ENCODE peak calls at places on chromosomes 12 and 14, in nine cellular contexts. One of them, this sample, is unnamed.

GRCh38 chr12:7907009-7907408 is 29.0 kb downstream of the SLC2A3 start:
- DNase-seq in choroid plexus epithelial cell: peak; percentile 86
- DNase-seq in fibroblast of the aortic adventitia: peak; percentile 46
- DNase-seq in MM.1S: no peak
- DNase-seq in CD14-positive monocyte: no peak
- DNase-seq in pancreas: peak; percentile 59
- DNase-seq in WTC11: peak; percentile 72
- DNase-seq in right lobe of liver: peak; percentile 63
- DNase-seq in AG10803: peak; percentile 41
- DNase-seq in this sample: no peak

GRCh38 chr12:53236443-53237111 is 4.6 kb upstream of the RARG start:
- DNase-seq in right lobe of liver: no peak
- DNase-seq in AG10803: no peak
- DNase-seq in WTC11: no peak
- DNase-seq in choroid plexus epithelial cell: no peak
- DNase-seq in MM.1S: no peak
- DNase-seq in fibroblast of the aortic adventitia: no peak
- DNase-seq in CD14-positive monocyte: no peak
- DNase-seq in pancreas: no peak
- DNase-seq in this sample: no peak

GRCh38 chr14:93234798-93235197 is 27.7 kb downstream of the UBR7 start:
- DNase-seq in AG10803: peak; percentile 76
- DNase-seq in MM.1S: no peak
- DNase-seq in fibroblast of the aortic adventitia: peak; percentile 74
- DNase-seq in WTC11: no peak
- DNase-seq in right lobe of liver: no peak
- DNase-seq in pancreas: no peak
- DNase-seq in choroid plexus epithelial cell: peak; percentile 44
- DNase-seq in CD14-positive monocyte: no peak
- DNase-seq in this sample: no peak

GRCh38 chr12:39846971-39847661 is 227.5 kb upstream of the ABCD2 start:
- DNase-seq in right lobe of liver: no peak
- DNase-seq in MM.1S: no peak
- DNase-seq in choroid plexus epithelial cell: peak; percentile 16
- DNase-seq in AG10803: peak; percentile 42
- DNase-seq in fibroblast of the aortic adventitia: peak; percentile 52
- DNase-seq in CD14-positive monocyte: no peak
- DNase-seq in pancreas: no peak
- DNase-seq in WTC11: no peak
- DNase-seq in this sample: no peak

GRCh38 chr14:69354383-69355154 is 43.5 kb downstream of the ERH start:
- DNase-seq in right lobe of liver: peak; percentile 34
- DNase-seq in WTC11: no peak
- DNase-seq in AG10803: no peak
- DNase-seq in fibroblast of the aortic adventitia: no peak
- DNase-seq in CD14-positive monocyte: no peak
- DNase-seq in pancreas: no peak
- DNase-seq in choroid plexus epithelial cell: no peak
- DNase-seq in MM.1S: peak; percentile 87
- DNase-seq in this sample: peak; percentile 60

GRCh38 chr14:95314609-95315008 is 5.1 kb downstream of the CLMN start:
- DNase-seq in pancreas: no peak
- DNase-seq in choroid plexus epithelial cell: no peak
- DNase-seq in WTC11: no peak
- DNase-seq in MM.1S: no peak
- DNase-seq in right lobe of liver: peak; percentile 72
- DNase-seq in CD14-positive monocyte: peak; percentile 78
- DNase-seq in AG10803: no peak
- DNase-seq in fibroblast of the aortic adventitia: peak; percentile 20
- DNase-seq in this sample: no peak

GRCh38 chr14:47442206-47442605 is 233.2 kb downstream of the MDGA2 start:
- DNase-seq in MM.1S: no peak
- DNase-seq in AG10803: no peak
- DNase-seq in pancreas: no peak
- DNase-seq in right lobe of liver: peak; percentile 35
- DNase-seq in fibroblast of the aortic adventitia: no peak
- DNase-seq in CD14-positive monocyte: no peak
- DNase-seq in WTC11: peak; percentile 23
- DNase-seq in choroid plexus epithelial cell: peak; percentile 80
- DNase-seq in this sample: no peak

GRCh38 chr12:121937654-121938053 is 19.3 kb downstream of the CFAP251 start:
- DNase-seq in right lobe of liver: no peak
- DNase-seq in choroid plexus epithelial cell: no peak
- DNase-seq in CD14-positive monocyte: no peak
- DNase-seq in WTC11: no peak
- DNase-seq in AG10803: no peak
- DNase-seq in fibroblast of the aortic adventitia: no peak
- DNase-seq in MM.1S: no peak
- DNase-seq in pancreas: no peak
- DNase-seq in this sample: no peak

GRCh38 chr12:127489055-127489454 is 777.9 kb upstream of the TMEM132C start:
- DNase-seq in fibroblast of the aortic adventitia: no peak
- DNase-seq in AG10803: no peak
- DNase-seq in WTC11: no peak
- DNase-seq in right lobe of liver: no peak
- DNase-seq in MM.1S: no peak
- DNase-seq in CD14-positive monocyte: no peak
- DNase-seq in choroid plexus epithelial cell: no peak
- DNase-seq in pancreas: no peak
- DNase-seq in this sample: no peak

GRCh38 chr12:27785882-27786570 is 6.0 kb upstream of the MANSC4 start:
- DNase-seq in choroid plexus epithelial cell: peak; percentile 77
- DNase-seq in AG10803: peak; percentile 45
- DNase-seq in WTC11: no peak
- DNase-seq in pancreas: no peak
- DNase-seq in fibroblast of the aortic adventitia: peak; percentile 40
- DNase-seq in CD14-positive monocyte: no peak
- DNase-seq in MM.1S: no peak
- DNase-seq in right lobe of liver: no peak
- DNase-seq in this sample: no peak

GRCh38 chr12:12542964-12543363 is 19.7 kb downstream of the DUSP16 start:
- DNase-seq in right lobe of liver: no peak
- DNase-seq in pancreas: no peak
- DNase-seq in fibroblast of the aortic adventitia: no peak
- DNase-seq in WTC11: no peak
- DNase-seq in CD14-positive monocyte: no peak
- DNase-seq in choroid plexus epithelial cell: peak; percentile 10
- DNase-seq in MM.1S: no peak
- DNase-seq in AG10803: no peak
- DNase-seq in this sample: no peak

GRCh38 chr12:123890536-123890902 is 82.1 kb downstream of the CCDC92 start:
- DNase-seq in MM.1S: no peak
- DNase-seq in pancreas: no peak
- DNase-seq in right lobe of liver: no peak
- DNase-seq in WTC11: no peak
- DNase-seq in AG10803: no peak
- DNase-seq in choroid plexus epithelial cell: no peak
- DNase-seq in CD14-positive monocyte: no peak
- DNase-seq in fibroblast of the aortic adventitia: no peak
- DNase-seq in this sample: no peak

GRCh38 chr12:123889848-123890535 is 82.6 kb downstream of the CCDC92 start:
- DNase-seq in fibroblast of the aortic adventitia: no peak
- DNase-seq in AG10803: no peak
- DNase-seq in pancreas: no peak
- DNase-seq in WTC11: no peak
- DNase-seq in MM.1S: no peak
- DNase-seq in right lobe of liver: no peak
- DNase-seq in choroid plexus epithelial cell: no peak
- DNase-seq in CD14-positive monocyte: no peak
- DNase-seq in this sample: no peak

GRCh38 chr12:123886258-123886657 is 86.4 kb downstream of the CCDC92 start:
- DNase-seq in AG10803: no peak
- DNase-seq in WTC11: no peak
- DNase-seq in choroid plexus epithelial cell: no peak
- DNase-seq in right lobe of liver: no peak
- DNase-seq in fibroblast of the aortic adventitia: no peak
- DNase-seq in pancreas: no peak
- DNase-seq in MM.1S: no peak
- DNase-seq in CD14-positive monocyte: no peak
- DNase-seq in this sample: no peak

GRCh38 chr12:123889000-123889399 is 83.6 kb downstream of the CCDC92 start:
- DNase-seq in MM.1S: no peak
- DNase-seq in right lobe of liver: no peak
- DNase-seq in WTC11: no peak
- DNase-seq in choroid plexus epithelial cell: no peak
- DNase-seq in CD14-positive monocyte: no peak
- DNase-seq in AG10803: no peak
- DNase-seq in pancreas: no peak
- DNase-seq in fibroblast of the aortic adventitia: no peak
- DNase-seq in this sample: no peak

GRCh38 chr12:123886931-123887582 is 85.6 kb downstream of the CCDC92 start:
- DNase-seq in fibroblast of the aortic adventitia: no peak
- DNase-seq in choroid plexus epithelial cell: no peak
- DNase-seq in MM.1S: no peak
- DNase-seq in WTC11: no peak
- DNase-seq in AG10803: no peak
- DNase-seq in CD14-positive monocyte: no peak
- DNase-seq in pancreas: no peak
- DNase-seq in right lobe of liver: no peak
- DNase-seq in this sample: no peak
- TF ChIP-seq CTCF in fibroblast of the aortic adventitia: no peak
- TF ChIP-seq CTCF in choroid plexus epithelial cell: no peak
- TF ChIP-seq CTCF in MM.1S: no peak
- TF ChIP-seq CTCF in WTC11: no peak
- TF ChIP-seq CTCF in AG10803: no peak
- TF ChIP-seq CTCF in CD14-positive monocyte: no peak
- TF ChIP-seq CTCF in pancreas: no peak
- TF ChIP-seq CTCF in right lobe of liver: no peak
- TF ChIP-seq CTCF in this sample: no peak

DNA sequence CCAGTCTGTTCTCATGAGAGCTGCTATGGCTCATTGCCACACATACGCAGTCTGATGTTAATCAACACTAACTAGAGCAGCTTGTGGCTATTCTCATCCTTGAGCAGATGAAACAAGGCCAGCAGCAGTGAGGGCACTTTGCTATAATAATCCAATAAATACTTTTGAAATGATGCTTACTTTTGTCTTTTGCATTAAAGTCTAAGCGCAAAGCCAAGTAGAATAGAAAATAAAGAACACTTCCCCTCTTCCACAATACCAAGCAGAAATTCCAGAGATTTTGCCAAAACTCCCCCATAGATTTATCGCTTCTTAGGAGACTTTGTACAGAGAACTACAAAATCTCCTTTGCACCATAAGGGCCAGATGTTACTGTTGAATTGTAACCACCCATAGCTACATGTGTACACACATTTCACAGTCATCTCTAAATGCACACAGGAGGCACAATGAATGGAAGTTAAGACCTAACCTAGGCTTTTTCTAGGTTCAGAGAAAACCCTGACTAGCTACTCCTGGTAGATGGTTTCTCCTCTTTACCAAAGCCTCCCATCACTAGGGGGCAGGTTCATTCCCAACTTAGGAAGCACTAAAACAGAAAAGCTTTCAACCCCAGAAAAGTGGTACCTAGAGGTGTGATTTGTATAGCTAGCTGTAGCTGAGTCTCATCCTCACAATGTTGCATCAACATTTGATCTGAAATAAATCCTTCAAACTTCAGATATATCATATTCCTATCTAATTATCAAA is 119.3 kb downstream of the HMGA2 start:
- DNase-seq in AG10803: peak; percentile 90
- DNase-seq in fibroblast of the aortic adventitia: peak; percentile 60
- DNase-seq in choroid plexus epithelial cell: no peak
- DNase-seq in pancreas: no peak
- DNase-seq in MM.1S: no peak
- DNase-seq in CD14-positive monocyte: no peak
- DNase-seq in right lobe of liver: no peak
- DNase-seq in WTC11: no peak
- DNase-seq in this sample: no peak
- TF ChIP-seq CTCF in AG10803: peak; percentile 43
- TF ChIP-seq CTCF in fibroblast of the aortic adventitia: peak; percentile 38
- TF ChIP-seq CTCF in choroid plexus epithelial cell: no peak
- TF ChIP-seq CTCF in pancreas: no peak
- TF ChIP-seq CTCF in MM.1S: no peak
- TF ChIP-seq CTCF in CD14-positive monocyte: no peak
- TF ChIP-seq CTCF in right lobe of liver: no peak
- TF ChIP-seq CTCF in WTC11: no peak
- TF ChIP-seq CTCF in this sample: no peak

GRCh38 chr14:104075530-104076151 is 9.9 kb upstream of the ASPG start:
- DNase-seq in pancreas: no peak
- DNase-seq in choroid plexus epithelial cell: peak; percentile 44
- DNase-seq in CD14-positive monocyte: no peak
- DNase-seq in MM.1S: no peak
- DNase-seq in WTC11: no peak
- DNase-seq in AG10803: no peak
- DNase-seq in fibroblast of the aortic adventitia: no peak
- DNase-seq in right lobe of liver: no peak
- DNase-seq in this sample: no peak
- TF ChIP-seq CTCF in pancreas: no peak
- TF ChIP-seq CTCF in choroid plexus epithelial cell: peak; percentile 72
- TF ChIP-seq CTCF in CD14-positive monocyte: peak; percentile 14
- TF ChIP-seq CTCF in MM.1S: no peak
- TF ChIP-seq CTCF in WTC11: no peak
- TF ChIP-seq CTCF in AG10803: peak; percentile 39
- TF ChIP-seq CTCF in fibroblast of the aortic adventitia: peak; percentile 27
- TF ChIP-seq CTCF in right lobe of liver: peak; percentile 37
- TF ChIP-seq CTCF in this sample: no peak

GRCh38 chr12:47023944-47024343 is 55.5 kb upstream of the PCED1B start:
- DNase-seq in CD14-positive monocyte: no peak
- DNase-seq in fibroblast of the aortic adventitia: no peak
- DNase-seq in AG10803: no peak
- DNase-seq in right lobe of liver: no peak
- DNase-seq in MM.1S: no peak
- DNase-seq in WTC11: no peak
- DNase-seq in choroid plexus epithelial cell: no peak
- DNase-seq in pancreas: no peak
- DNase-seq in this sample: no peak

GRCh38 chr12:47023311-47023710 is 56.1 kb upstream of the PCED1B start:
- DNase-seq in WTC11: no peak
- DNase-seq in fibroblast of the aortic adventitia: no peak
- DNase-seq in pancreas: no peak
- DNase-seq in CD14-positive monocyte: no peak
- DNase-seq in AG10803: no peak
- DNase-seq in choroid plexus epithelial cell: no peak
- DNase-seq in MM.1S: no peak
- DNase-seq in right lobe of liver: no peak
- DNase-seq in this sample: no peak

GRCh38 chr12:47020211-47020821 is 59.1 kb upstream of the PCED1B start:
- DNase-seq in fibroblast of the aortic adventitia: peak; percentile 28
- DNase-seq in right lobe of liver: no peak
- DNase-seq in AG10803: peak; percentile 50
- DNase-seq in WTC11: no peak
- DNase-seq in choroid plexus epithelial cell: no peak
- DNase-seq in CD14-positive monocyte: no peak
- DNase-seq in MM.1S: no peak
- DNase-seq in pancreas: no peak
- DNase-seq in this sample: no peak

GRCh38 chr12:47022296-47022695 is 57.1 kb upstream of the PCED1B start:
- DNase-seq in CD14-positive monocyte: no peak
- DNase-seq in fibroblast of the aortic adventitia: peak; percentile 81
- DNase-seq in MM.1S: no peak
- DNase-seq in right lobe of liver: no peak
- DNase-seq in choroid plexus epithelial cell: peak; percentile 83
- DNase-seq in WTC11: no peak
- DNase-seq in pancreas: no peak
- DNase-seq in AG10803: peak; percentile 76
- DNase-seq in this sample: no peak

GRCh38 chr12:47021298-47021697 is 58.1 kb upstream of the PCED1B start:
- DNase-seq in pancreas: no peak
- DNase-seq in right lobe of liver: no peak
- DNase-seq in AG10803: peak; percentile 89
- DNase-seq in CD14-positive monocyte: no peak
- DNase-seq in MM.1S: peak; percentile 67
- DNase-seq in fibroblast of the aortic adventitia: peak; percentile 92
- DNase-seq in WTC11: no peak
- DNase-seq in choroid plexus epithelial cell: peak; percentile 95
- DNase-seq in this sample: no peak
- TF ChIP-seq CTCF in pancreas: peak; percentile 50
- TF ChIP-seq CTCF in right lobe of liver: peak; percentile 70
- TF ChIP-seq CTCF in AG10803: peak; percentile 74
- TF ChIP-seq CTCF in CD14-positive monocyte: peak; percentile 85
- TF ChIP-seq CTCF in MM.1S: peak; percentile 67
- TF ChIP-seq CTCF in fibroblast of the aortic adventitia: peak; percentile 59
- TF ChIP-seq CTCF in WTC11: peak; percentile 50
- TF ChIP-seq CTCF in choroid plexus epithelial cell: peak; percentile 63
- TF ChIP-seq CTCF in this sample: peak; percentile 52